ENCODE peak calls at places on chromosomes 1 and 21, in eight cellular contexts. O is Panc1, Y is AG10803, Q is ovary, W is pancreas, M is choroid plexus epithelial cell, H is PC-3, N is heart left ventricle. F is an unnamed sample.

GRCh38 chr1:54869173-54869851 is 17.7 kb downstream of the DHCR24 start:
- DNase-seq in H (peak), N (no peak), O (no peak), Q (no peak), M (no peak), Y (no peak), W (no peak), F (no peak)

GRCh38 chr1:235835226-235835625 is 31.5 kb downstream of the LYST start:
- DNase-seq in H (no peak), M (peak), O (no peak), W (peak), Q (peak), Y (peak), N (peak), F (no peak)

GRCh38 chr1:9084883-9085282 is 15.4 kb upstream of the SLC2A5 start:
- DNase-seq in N (peak), W (no peak), Y (peak), Q (no peak), H (peak), M (no peak), O (no peak), F (peak)

GRCh38 chr1:5597171-5597864 is 394.9 kb downstream of the NPHP4 start:
- DNase-seq in W (no peak), Q (no peak), H (no peak), M (no peak), Y (no peak), O (no peak), N (no peak), F (no peak)

GRCh38 chr1:18643154-18644012 is 12.7 kb downstream of the PAX7 start:
- DNase-seq in H (peak), N (no peak), O (no peak), Y (no peak), W (no peak), Q (no peak), M (no peak), F (no peak)

GRCh38 chr1:42998381-42998780 is 39.7 kb upstream of the SLC2A1 start:
- DNase-seq in N (no peak), Y (peak), O (no peak), Q (no peak), W (no peak), H (no peak), M (no peak), F (no peak)

GRCh38 chr1:211258756-211259595 is at the start of gene RCOR3:
- DNase-seq in H (peak), W (peak), Q (peak), N (peak), Y (peak), M (peak), O (peak), F (peak)

GRCh38 chr1:38558476-38559179 is 300.9 kb downstream of the RRAGC start:
- DNase-seq in Q (no peak), Y (no peak), O (no peak), H (no peak), W (no peak), N (no peak), M (no peak), F (no peak)

GRCh38 chr1:46062651-46063319 is 69.6 kb downstream of the PIK3R3 start:
- DNase-seq in O (no peak), Y (no peak), W (no peak), H (no peak), M (peak), N (no peak), Q (no peak), F (no peak)

DNA sequence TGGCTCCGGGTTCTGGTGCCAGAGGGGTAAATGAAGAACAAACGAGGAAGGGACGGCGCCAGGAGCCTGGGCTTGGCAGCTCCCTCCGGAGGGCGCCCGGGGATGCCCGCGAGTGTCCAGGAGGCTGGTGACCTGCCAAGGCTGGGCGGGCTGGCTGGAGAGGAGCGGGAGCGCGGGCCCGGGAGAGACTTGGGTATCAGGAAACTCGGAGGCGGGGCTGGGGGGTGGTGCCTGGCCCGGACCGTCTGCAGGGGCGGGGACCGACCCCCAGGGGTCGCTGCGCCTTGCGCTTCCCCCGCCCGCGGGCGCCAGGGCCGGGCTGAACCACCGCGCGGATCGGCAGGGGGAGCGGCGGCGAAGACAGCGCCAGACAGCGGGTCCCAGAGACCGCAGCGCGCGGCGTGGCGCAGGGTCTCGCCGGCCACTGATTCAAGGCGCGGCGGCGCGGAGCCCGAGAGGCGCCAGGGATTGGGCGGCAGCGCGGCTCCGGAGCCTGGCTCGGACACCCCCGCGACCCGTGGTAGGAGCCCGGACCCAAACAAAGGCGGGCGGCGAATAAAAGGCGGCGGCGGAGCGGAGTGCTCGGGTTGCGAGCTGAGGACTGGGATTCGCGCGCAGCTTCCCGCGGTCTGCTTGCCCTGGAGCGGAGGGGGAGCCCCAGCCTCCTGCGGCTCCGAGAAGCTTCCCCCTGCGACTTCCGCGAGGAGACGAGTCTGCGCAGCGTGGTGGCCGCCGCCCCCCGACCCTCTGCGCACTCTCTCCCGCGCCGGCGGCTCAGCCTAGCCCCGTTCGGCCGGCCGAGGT is at the start of gene DISP3:
- DNase-seq in W (peak), N (peak), Q (peak), H (peak), M (peak), O (no peak), Y (peak), F (peak)
- TF ChIP-seq CTCF in W (peak), N (peak), Q (no peak), H (peak), M (peak), O (peak), Y (peak), F (peak)

GRCh38 chr21:37658994-37659458 is 257.2 kb downstream of the KCNJ6 start:
- DNase-seq in N (no peak), Q (peak), Y (peak), W (peak), H (peak), O (no peak), M (peak), F (no peak)
- TF ChIP-seq CTCF in N (no peak), Q (no peak), Y (peak), W (no peak), H (peak), O (no peak), M (peak), F (no peak)

DNA sequence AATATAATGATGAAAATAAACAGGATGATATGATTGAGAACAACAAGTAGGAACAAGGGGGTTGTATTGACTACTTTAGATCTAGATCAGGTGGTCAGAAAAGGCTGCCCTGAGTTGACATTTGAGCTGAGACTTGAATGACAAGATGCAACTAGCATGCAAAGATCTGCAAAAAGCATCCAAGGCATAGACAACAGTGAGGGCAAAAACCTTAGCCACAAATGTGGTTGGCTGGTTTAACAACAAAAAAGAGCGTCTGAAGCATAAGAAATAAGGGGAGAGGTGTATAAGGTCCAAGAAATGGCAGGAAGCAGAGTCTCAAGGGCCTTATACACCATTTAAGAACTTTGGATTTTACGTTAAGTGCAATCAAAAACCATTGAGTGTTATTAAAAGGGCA is 3.2 kb downstream of the RAB3GAP2 start:
- DNase-seq in Q (no peak), M (no peak), N (no peak), Y (no peak), H (no peak), O (no peak), W (no peak), F (no peak)
- TF ChIP-seq CTCF in Q (no peak), M (no peak), N (no peak), Y (no peak), H (no peak), O (no peak), W (no peak), F (no peak)

GRCh38 chr1:230642263-230642959 is at the start of gene COG2:
- DNase-seq in N (peak), O (peak), Q (peak), M (peak), H (peak), Y (peak), W (peak), F (peak)
- TF ChIP-seq CTCF in N (peak), O (peak), Q (peak), M (peak), H (peak), Y (peak), W (peak), F (peak)

DNA sequence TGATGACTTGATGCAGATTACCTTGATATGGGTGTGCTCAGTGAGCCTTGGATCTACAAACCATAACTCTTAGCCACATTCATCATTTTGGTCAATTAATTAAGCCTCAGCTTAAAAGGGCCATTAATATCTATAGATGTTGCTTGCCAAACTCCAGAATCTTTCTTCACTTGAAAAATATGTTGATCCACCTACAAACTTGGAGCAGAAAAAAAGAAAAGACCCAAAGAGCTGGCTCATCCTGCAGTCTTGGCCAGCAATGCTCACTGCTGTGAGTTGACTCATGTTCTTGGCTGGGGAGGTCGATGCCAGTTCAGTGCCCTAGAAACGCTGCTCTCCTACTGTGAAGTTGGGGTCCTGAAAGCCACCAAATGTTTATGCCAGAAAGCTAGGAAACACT is 75.4 kb downstream of the DPT start:
- DNase-seq in H (peak), M (peak), Y (peak), Q (no peak), N (no peak), O (no peak), W (no peak), F (no peak)
- TF ChIP-seq CTCF in H (no peak), M (no peak), Y (no peak), Q (no peak), N (no peak), O (no peak), W (no peak), F (no peak)

DNA sequence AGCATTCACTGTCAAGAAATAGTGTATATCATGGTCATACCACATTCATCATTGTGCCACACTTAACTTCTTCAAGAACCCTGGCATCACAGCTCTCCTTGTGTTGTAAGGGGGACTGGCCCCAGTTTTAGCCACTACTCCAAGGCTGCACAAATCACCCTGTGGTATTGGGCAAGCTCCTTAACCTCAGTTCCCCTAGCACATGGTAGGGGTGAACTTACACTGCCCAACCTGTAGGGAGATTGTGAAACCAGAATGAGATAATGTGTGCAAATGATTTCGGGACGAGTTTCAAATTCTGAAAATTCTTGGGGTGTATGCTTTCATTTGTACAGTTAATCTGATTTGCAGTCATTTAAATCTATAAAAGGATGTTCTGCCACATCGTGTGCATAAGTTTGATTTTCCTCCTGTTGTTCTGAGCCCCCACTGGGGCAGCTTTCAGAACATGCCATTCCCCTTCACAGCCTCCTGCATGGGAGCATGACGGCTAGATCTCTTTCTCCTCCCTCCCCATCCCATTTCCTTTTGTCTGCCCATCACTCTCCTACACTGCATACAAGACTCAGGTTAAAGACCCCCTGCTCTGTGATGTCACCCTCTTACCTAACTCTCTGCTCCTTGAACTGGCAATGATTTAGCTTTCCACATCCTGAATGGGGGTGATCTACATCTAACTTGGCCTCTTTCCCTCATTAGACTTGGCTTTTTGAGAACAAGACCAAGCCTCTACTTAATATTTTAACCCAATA is 290.3 kb downstream of the CHRM3 start:
- DNase-seq in M (no peak), N (no peak), H (no peak), O (no peak), Y (no peak), Q (no peak), W (no peak), F (no peak)
- TF ChIP-seq CTCF in M (no peak), N (no peak), H (no peak), O (no peak), Y (no peak), Q (no peak), W (no peak), F (no peak)